ENCODE peak calls at places on chromosomes 2 and 18, in six cellular contexts. One of them, this sample, is unnamed.

GRCh38 chr2:197851451-197851850 is 47.1 kb downstream of the PLCL1 start:
- DNase-seq in astrocyte: no peak
- DNase-seq in GM10248: peak; percentile 18
- DNase-seq in mucosa of descending colon: no peak
- DNase-seq in AG10803: no peak
- DNase-seq in B cell: no peak
- DNase-seq in this sample: no peak

GRCh38 chr2:13745324-13745723 is 887.2 kb upstream of the LRATD1 start:
- DNase-seq in astrocyte: no peak
- DNase-seq in GM10248: no peak
- DNase-seq in mucosa of descending colon: no peak
- DNase-seq in AG10803: no peak
- DNase-seq in B cell: no peak
- DNase-seq in this sample: no peak

GRCh38 chr2:98324181-98324580 is 22.1 kb upstream of the CNGA3 start:
- DNase-seq in astrocyte: peak; percentile 40
- DNase-seq in GM10248: no peak
- DNase-seq in mucosa of descending colon: no peak
- DNase-seq in AG10803: no peak
- DNase-seq in B cell: no peak
- DNase-seq in this sample: no peak

GRCh38 chr2:31945572-31945935 is 65.3 kb downstream of the MEMO1 start:
- DNase-seq in astrocyte: peak; percentile 35
- DNase-seq in GM10248: no peak
- DNase-seq in mucosa of descending colon: no peak
- DNase-seq in AG10803: peak; percentile 16
- DNase-seq in B cell: no peak
- DNase-seq in this sample: no peak

GRCh38 chr2:130728549-130729310 is at the start of gene GPR148:
- DNase-seq in astrocyte: no peak
- DNase-seq in GM10248: no peak
- DNase-seq in mucosa of descending colon: no peak
- DNase-seq in AG10803: no peak
- DNase-seq in B cell: no peak
- DNase-seq in this sample: no peak

GRCh38 chr2:69163109-69163508 is 150.1 kb downstream of the ANTXR1 start:
- DNase-seq in astrocyte: peak; percentile 97
- DNase-seq in GM10248: no peak
- DNase-seq in mucosa of descending colon: no peak
- DNase-seq in AG10803: peak; percentile 95
- DNase-seq in B cell: no peak
- DNase-seq in this sample: no peak

GRCh38 chr18:73979742-73980141 is 167.9 kb downstream of the FBXO15 start:
- DNase-seq in astrocyte: peak; percentile 71
- DNase-seq in GM10248: no peak
- DNase-seq in mucosa of descending colon: no peak
- DNase-seq in AG10803: peak; percentile 51
- DNase-seq in B cell: no peak
- DNase-seq in this sample: no peak

GRCh38 chr2:229273384-229274338 is 2.6 kb upstream of the PID1 start:
- DNase-seq in astrocyte: peak; percentile 74
- DNase-seq in GM10248: peak; percentile 49
- DNase-seq in mucosa of descending colon: peak; percentile 83
- DNase-seq in AG10803: peak; percentile 81
- DNase-seq in B cell: no peak
- DNase-seq in this sample: peak; percentile 64

GRCh38 chr2:44707945-44708645 is 233.4 kb upstream of the SIX3 start:
- DNase-seq in astrocyte: no peak
- DNase-seq in GM10248: peak; percentile 25
- DNase-seq in mucosa of descending colon: no peak
- DNase-seq in AG10803: no peak
- DNase-seq in B cell: peak; percentile 53
- DNase-seq in this sample: no peak

GRCh38 chr2:134281815-134282419 is 28.0 kb downstream of the MGAT5 start:
- DNase-seq in astrocyte: no peak
- DNase-seq in GM10248: no peak
- DNase-seq in mucosa of descending colon: no peak
- DNase-seq in AG10803: no peak
- DNase-seq in B cell: no peak
- DNase-seq in this sample: peak; percentile 40

GRCh38 chr2:101064868-101065549 is 62.9 kb downstream of the RPL31 start:
- DNase-seq in astrocyte: peak; percentile 13
- DNase-seq in GM10248: peak; percentile 41
- DNase-seq in mucosa of descending colon: no peak
- DNase-seq in AG10803: peak; percentile 29
- DNase-seq in B cell: no peak
- DNase-seq in this sample: no peak

GRCh38 chr2:189022002-189022401 is 47.8 kb downstream of the COL3A1 start:
- DNase-seq in astrocyte: peak; percentile 89
- DNase-seq in GM10248: no peak
- DNase-seq in mucosa of descending colon: no peak
- DNase-seq in AG10803: peak; percentile 96
- DNase-seq in B cell: no peak
- DNase-seq in this sample: peak; percentile 36

GRCh38 chr2:88190808-88191721 is 20.9 kb downstream of the THNSL2 start:
- DNase-seq in astrocyte: peak; percentile 2
- DNase-seq in GM10248: peak; percentile 70
- DNase-seq in mucosa of descending colon: no peak
- DNase-seq in AG10803: peak; percentile 35
- DNase-seq in B cell: no peak
- DNase-seq in this sample: no peak

GRCh38 chr2:232860593-232861241 is 9.3 kb upstream of the SNORC start:
- DNase-seq in astrocyte: peak; percentile 41
- DNase-seq in GM10248: no peak
- DNase-seq in mucosa of descending colon: no peak
- DNase-seq in AG10803: no peak
- DNase-seq in B cell: no peak
- DNase-seq in this sample: no peak

GRCh38 chr2:11697103-11697871 is 27.3 kb upstream of the NTSR2 start:
- DNase-seq in astrocyte: peak; percentile 73
- DNase-seq in GM10248: no peak
- DNase-seq in mucosa of descending colon: peak; percentile 37
- DNase-seq in AG10803: peak; percentile 72
- DNase-seq in B cell: no peak
- DNase-seq in this sample: peak; percentile 46

GRCh38 chr2:127000937-127001336 is 102.2 kb downstream of the TEX51 start:
- DNase-seq in astrocyte: peak; percentile 3
- DNase-seq in GM10248: no peak
- DNase-seq in mucosa of descending colon: no peak
- DNase-seq in AG10803: no peak
- DNase-seq in B cell: no peak
- DNase-seq in this sample: no peak

GRCh38 chr18:25351280-25351772 is 640 bp downstream of the ZNF521 start:
- DNase-seq in astrocyte: no peak
- DNase-seq in GM10248: no peak
- DNase-seq in mucosa of descending colon: no peak
- DNase-seq in AG10803: peak; percentile 1
- DNase-seq in B cell: no peak
- DNase-seq in this sample: no peak

GRCh38 chr2:180542510-180542909 is 437.9 kb upstream of the UBE2E3 start:
- DNase-seq in astrocyte: no peak
- DNase-seq in GM10248: no peak
- DNase-seq in mucosa of descending colon: no peak
- DNase-seq in AG10803: no peak
- DNase-seq in B cell: no peak
- DNase-seq in this sample: no peak

GRCh38 chr18:47749195-47749973 is 181.1 kb downstream of the SMAD2 start:
- DNase-seq in astrocyte: peak; percentile 5
- DNase-seq in GM10248: peak; percentile 89
- DNase-seq in mucosa of descending colon: peak; percentile 90
- DNase-seq in AG10803: peak; percentile 39
- DNase-seq in B cell: peak; percentile 95
- DNase-seq in this sample: peak; percentile 83

GRCh38 chr2:126115975-126116374 is 540.0 kb upstream of the GYPC start:
- DNase-seq in astrocyte: no peak
- DNase-seq in GM10248: no peak
- DNase-seq in mucosa of descending colon: no peak
- DNase-seq in AG10803: no peak
- DNase-seq in B cell: no peak
- DNase-seq in this sample: no peak

GRCh38 chr2:241775223-241776177 is 1.1 kb upstream of the GAL3ST2 start:
- DNase-seq in astrocyte: no peak
- DNase-seq in GM10248: no peak
- DNase-seq in mucosa of descending colon: peak; percentile 62
- DNase-seq in AG10803: no peak
- DNase-seq in B cell: no peak
- DNase-seq in this sample: no peak

DNA sequence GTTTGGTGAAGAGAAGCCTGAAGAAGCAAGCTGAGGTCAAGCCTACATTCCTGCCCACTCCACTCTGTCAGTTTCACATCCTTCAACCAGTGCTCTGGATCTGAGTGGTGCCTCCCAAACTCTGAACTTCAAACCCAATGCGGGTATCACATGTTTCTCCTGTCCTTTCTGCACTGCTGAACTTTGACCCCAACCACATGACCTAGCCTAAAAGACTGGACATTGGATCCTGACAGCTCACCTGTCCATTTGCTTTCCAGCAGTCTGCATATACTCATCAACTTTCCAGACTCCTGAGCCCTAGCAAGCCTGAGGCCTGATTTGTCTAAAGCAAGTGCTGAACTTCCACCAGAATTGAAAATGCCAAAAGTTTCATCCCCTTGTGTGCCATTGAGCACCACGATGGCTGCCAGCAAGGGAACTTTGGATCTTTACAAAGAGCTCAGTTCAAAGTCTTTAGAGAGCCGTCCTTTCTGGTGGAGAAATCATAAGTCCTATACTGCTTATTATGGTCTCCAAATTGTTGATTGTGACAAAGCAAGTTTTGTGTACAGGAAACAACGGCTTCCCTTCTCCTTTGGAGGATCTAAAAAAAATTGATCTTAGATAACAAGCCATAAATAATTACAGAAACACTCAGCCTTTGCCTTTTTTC is 37.6 kb upstream of the ITGA6 start:
- DNase-seq in astrocyte: no peak
- DNase-seq in GM10248: no peak
- DNase-seq in mucosa of descending colon: no peak
- DNase-seq in AG10803: no peak
- DNase-seq in B cell: no peak
- DNase-seq in this sample: no peak
- TF ChIP-seq CTCF in astrocyte: no peak
- TF ChIP-seq CTCF in GM10248: no peak
- TF ChIP-seq CTCF in mucosa of descending colon: no peak
- TF ChIP-seq CTCF in AG10803: no peak
- TF ChIP-seq CTCF in B cell: no peak
- TF ChIP-seq CTCF in this sample: no peak

GRCh38 chr2:151945602-151946001 is 117.4 kb upstream of the ARL5A start:
- DNase-seq in astrocyte: no peak
- DNase-seq in GM10248: no peak
- DNase-seq in mucosa of descending colon: no peak
- DNase-seq in AG10803: no peak
- DNase-seq in B cell: no peak
- DNase-seq in this sample: no peak

GRCh38 chr2:151947524-151948165 is 119.4 kb upstream of the ARL5A start:
- DNase-seq in astrocyte: peak; percentile 35
- DNase-seq in GM10248: no peak
- DNase-seq in mucosa of descending colon: no peak
- DNase-seq in AG10803: no peak
- DNase-seq in B cell: no peak
- DNase-seq in this sample: no peak

GRCh38 chr2:151945186-151945585 is 117.0 kb upstream of the ARL5A start:
- DNase-seq in astrocyte: no peak
- DNase-seq in GM10248: no peak
- DNase-seq in mucosa of descending colon: no peak
- DNase-seq in AG10803: no peak
- DNase-seq in B cell: no peak
- DNase-seq in this sample: no peak

GRCh38 chr2:151943461-151943860 is 115.2 kb upstream of the ARL5A start:
- DNase-seq in astrocyte: no peak
- DNase-seq in GM10248: no peak
- DNase-seq in mucosa of descending colon: no peak
- DNase-seq in AG10803: no peak
- DNase-seq in B cell: no peak
- DNase-seq in this sample: no peak

GRCh38 chr2:151946856-151947523 is 118.8 kb upstream of the ARL5A start:
- DNase-seq in astrocyte: peak; percentile 2
- DNase-seq in GM10248: peak; percentile 40
- DNase-seq in mucosa of descending colon: no peak
- DNase-seq in AG10803: no peak
- DNase-seq in B cell: peak; percentile 49
- DNase-seq in this sample: no peak
- TF ChIP-seq CTCF in astrocyte: peak; percentile 52
- TF ChIP-seq CTCF in GM10248: peak; percentile 37
- TF ChIP-seq CTCF in mucosa of descending colon: peak; percentile 6
- TF ChIP-seq CTCF in AG10803: peak; percentile 42
- TF ChIP-seq CTCF in B cell: peak; percentile 83
- TF ChIP-seq CTCF in this sample: peak; percentile 72

DNA sequence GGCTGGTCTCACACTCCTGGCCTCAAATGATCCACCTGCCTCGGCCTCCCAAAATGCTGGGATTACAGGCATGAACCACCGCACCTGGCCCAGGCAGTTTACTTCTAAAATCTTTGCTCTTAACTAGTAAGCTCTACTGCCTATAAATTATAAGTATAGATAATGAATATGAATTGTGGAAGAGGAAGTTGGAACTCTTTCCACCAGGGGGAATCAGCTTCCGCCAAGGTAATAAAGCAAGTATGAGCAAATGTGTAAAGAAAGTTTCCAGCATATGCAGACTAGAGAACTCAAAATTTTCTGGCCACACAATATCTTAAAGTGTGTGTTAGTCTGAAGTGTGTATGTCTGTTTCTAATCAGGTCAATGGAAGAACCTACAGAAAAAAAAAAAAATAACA is 68.0 kb downstream of the RMDN2 start:
- DNase-seq in astrocyte: no peak
- DNase-seq in GM10248: no peak
- DNase-seq in mucosa of descending colon: no peak
- DNase-seq in AG10803: no peak
- DNase-seq in B cell: no peak
- DNase-seq in this sample: no peak
- TF ChIP-seq CTCF in astrocyte: no peak
- TF ChIP-seq CTCF in GM10248: no peak
- TF ChIP-seq CTCF in mucosa of descending colon: no peak
- TF ChIP-seq CTCF in AG10803: peak; percentile 14
- TF ChIP-seq CTCF in B cell: no peak
- TF ChIP-seq CTCF in this sample: no peak

GRCh38 chr2:172768406-172768805 is 32.8 kb downstream of the RAPGEF4 start:
- DNase-seq in astrocyte: no peak
- DNase-seq in GM10248: no peak
- DNase-seq in mucosa of descending colon: no peak
- DNase-seq in AG10803: no peak
- DNase-seq in B cell: no peak
- DNase-seq in this sample: no peak

GRCh38 chr2:172761306-172761705 is 25.7 kb downstream of the RAPGEF4 start:
- DNase-seq in astrocyte: no peak
- DNase-seq in GM10248: no peak
- DNase-seq in mucosa of descending colon: no peak
- DNase-seq in AG10803: no peak
- DNase-seq in B cell: no peak
- DNase-seq in this sample: no peak

GRCh38 chr2:172765664-172766063 is 30.0 kb downstream of the RAPGEF4 start:
- DNase-seq in astrocyte: no peak
- DNase-seq in GM10248: no peak
- DNase-seq in mucosa of descending colon: no peak
- DNase-seq in AG10803: no peak
- DNase-seq in B cell: no peak
- DNase-seq in this sample: no peak

DNA sequence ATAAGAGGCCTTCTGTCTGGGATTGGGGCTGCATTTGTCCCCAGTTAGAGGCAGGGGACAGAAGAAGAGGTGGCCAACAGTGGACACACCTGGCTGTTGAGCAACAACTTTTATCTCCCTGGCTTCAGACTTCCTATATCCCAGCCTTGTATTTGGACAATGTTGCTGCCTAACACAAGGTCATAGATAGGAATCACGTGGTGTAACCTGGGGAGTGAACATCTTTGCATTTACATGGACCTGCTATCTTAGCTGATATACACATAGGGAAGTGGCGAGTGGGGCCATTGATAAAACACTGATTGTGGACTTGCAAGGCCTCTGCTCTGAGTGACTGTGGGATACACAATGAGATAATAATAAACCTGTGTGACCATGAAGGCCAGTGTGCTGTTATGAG is 26.9 kb downstream of the RAPGEF4 start:
- DNase-seq in astrocyte: no peak
- DNase-seq in GM10248: no peak
- DNase-seq in mucosa of descending colon: no peak
- DNase-seq in AG10803: no peak
- DNase-seq in B cell: no peak
- DNase-seq in this sample: no peak
- TF ChIP-seq CTCF in astrocyte: no peak
- TF ChIP-seq CTCF in GM10248: no peak
- TF ChIP-seq CTCF in mucosa of descending colon: no peak
- TF ChIP-seq CTCF in AG10803: no peak
- TF ChIP-seq CTCF in B cell: no peak
- TF ChIP-seq CTCF in this sample: no peak

This sample was measured in heart right ventricle.